ENCODE peak calls at places on chromosomes 11 and 22, in ten cellular contexts. G is heart right ventricle; A is CD4-positive, CD25-positive, alpha-beta regulatory T cell; Z is tibial nerve; K is pancreas; X is uterus; T is body of pancreas; M is cardiac muscle cell; I is Peyer's patch; J is adrenal gland. V is an unnamed sample. For H3K9me3, the result is how much of the 10 kb centered on the place peaks cover.

GRCh38 chr11:66289548-66290331 is 797 bp upstream of the YIF1A start:
- DNase-seq in I (peak), G (peak), T (peak), J (peak), Z (peak), X (no peak), A (no peak), M (peak), K (peak), V (no peak)

GRCh38 chr11:115580927-115581680 is 76.9 kb upstream of the CADM1 start:
- DNase-seq in X (no peak), A (no peak), I (no peak), T (no peak), J (no peak), K (no peak), Z (peak), G (peak), M (peak), V (peak)

GRCh38 chr11:119975561-119976152 is 162.3 kb downstream of the TRIM29 start:
- DNase-seq in J (no peak), I (no peak), T (no peak), M (peak), A (no peak), K (no peak), Z (no peak), X (no peak), G (peak), V (no peak)

GRCh38 chr11:110907629-110908028 is 195.4 kb upstream of the ARHGAP20 start:
- DNase-seq in J (peak), Z (no peak), X (no peak), M (no peak), T (no peak), G (no peak), I (no peak), K (no peak), A (peak), V (peak)

GRCh38 chr11:73361953-73362776 is 14.0 kb upstream of the RELT start:
- DNase-seq in K (no peak), X (no peak), I (no peak), G (no peak), Z (no peak), M (no peak), J (no peak), A (no peak), T (no peak), V (no peak)

GRCh38 chr11:66426314-66426713 is 5.5 kb downstream of the NPAS4 start:
- DNase-seq in T (no peak), K (no peak), J (no peak), Z (no peak), M (no peak), A (no peak), X (no peak), G (no peak), I (no peak), V (no peak)

GRCh38 chr22:50545522-50546325 is at the start of gene KLHDC7B:
- DNase-seq in M (no peak), I (no peak), K (no peak), J (no peak), T (no peak), A (no peak), G (no peak), X (no peak), Z (no peak), V (no peak)

GRCh38 chr11:67372232-67372992 is 986 bp downstream of the CLCF1 start:
- DNase-seq in J (no peak), T (no peak), M (peak), A (no peak), X (peak), G (no peak), K (no peak), Z (no peak), I (no peak), V (peak)

GRCh38 chr11:1039481-1040427 is 3.2 kb upstream of the MUC6 start:
- DNase-seq in A (no peak), G (no peak), J (no peak), T (peak), X (no peak), I (no peak), K (peak), Z (no peak), M (peak), V (peak)

GRCh38 chr11:34529643-34530042 is 16.0 kb upstream of the ELF5 start:
- DNase-seq in Z (no peak), K (no peak), M (no peak), T (no peak), I (no peak), X (no peak), A (no peak), J (no peak), G (no peak), V (no peak)

GRCh38 chr11:117279711-117280376 is 11.3 kb upstream of the BACE1-AS start:
- DNase-seq in J (no peak), K (no peak), I (no peak), G (no peak), Z (no peak), X (no peak), A (peak), M (peak), T (no peak), V (no peak)
- H3K4me3 ChIP-seq in J (no peak), K (no peak), I (no peak), G (no peak), Z (no peak), X (no peak), A (peak), M (no peak), T (no peak), V (no peak)

GRCh38 chr22:44883011-44883421 is 126.8 kb downstream of the PHF21B start:
- DNase-seq in G (no peak), Z (no peak), A (no peak), T (no peak), X (no peak), K (peak), J (no peak), M (no peak), I (no peak), V (no peak)
- H3K9me3 ChIP-seq in G (under half), Z (under half), A (under half), T (under half), X (under half), K (under half), J (under half), M (under half), I (under half), V (under half)

GRCh38 chr22:46619830-46620501 is at the start of gene GRAMD4:
- DNase-seq in K (peak), T (peak), I (no peak), A (no peak), J (no peak), M (no peak), Z (no peak), G (peak), X (peak), V (no peak)
- H3K4me3 ChIP-seq in K (no peak), T (no peak), I (no peak), A (no peak), J (no peak), M (no peak), Z (no peak), G (no peak), X (no peak), V (no peak)

GRCh38 chr22:26109686-26110315 is 59.5 kb upstream of the SEZ6L start:
- DNase-seq in I (no peak), Z (no peak), T (no peak), X (no peak), K (no peak), A (no peak), M (no peak), J (no peak), G (no peak), V (no peak)
- H3K9me3 ChIP-seq in I (under half), Z (under half), T (under half), X (under half), K (under half), A (under half), M (under half), J (under half), G (under half), V (under half)

DNA sequence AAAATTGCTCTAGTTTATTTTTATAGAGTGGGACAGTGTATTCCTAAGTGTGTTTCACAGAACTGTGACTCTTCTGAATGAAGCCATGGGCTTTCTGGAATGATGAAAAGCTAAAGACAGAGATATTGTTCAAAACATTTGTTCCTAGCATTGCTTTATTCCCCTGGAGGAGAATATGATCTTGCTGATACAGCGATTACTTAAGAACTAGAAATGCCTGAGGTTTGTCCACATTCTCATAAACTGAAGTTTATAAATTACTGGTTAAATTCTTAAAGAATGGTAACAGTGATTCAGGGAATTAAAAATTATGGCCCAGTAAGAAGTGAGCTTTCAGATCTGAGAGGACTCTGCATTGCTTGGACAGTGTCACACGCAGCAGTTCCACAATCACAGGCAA is 690.3 kb downstream of the FAM181B start:
- DNase-seq in M (no peak), X (no peak), J (no peak), I (no peak), K (no peak), G (no peak), T (no peak), A (no peak), Z (no peak), V (no peak)
- H3K4me3 ChIP-seq in M (no peak), X (no peak), J (no peak), I (no peak), K (no peak), G (no peak), T (no peak), A (no peak), Z (no peak), V (no peak)

GRCh38 chr22:49099496-49100124 is 728.1 kb downstream of the BRD1 start:
- DNase-seq in T (no peak), M (no peak), I (no peak), G (no peak), Z (no peak), X (no peak), K (no peak), A (no peak), J (no peak), V (peak)
- H3K9me3 ChIP-seq in T (under half), M (under half), I (under half), G (under half), Z (under half), X (under half), K (under half), A (under half), J (under half), V (under half)

DNA sequence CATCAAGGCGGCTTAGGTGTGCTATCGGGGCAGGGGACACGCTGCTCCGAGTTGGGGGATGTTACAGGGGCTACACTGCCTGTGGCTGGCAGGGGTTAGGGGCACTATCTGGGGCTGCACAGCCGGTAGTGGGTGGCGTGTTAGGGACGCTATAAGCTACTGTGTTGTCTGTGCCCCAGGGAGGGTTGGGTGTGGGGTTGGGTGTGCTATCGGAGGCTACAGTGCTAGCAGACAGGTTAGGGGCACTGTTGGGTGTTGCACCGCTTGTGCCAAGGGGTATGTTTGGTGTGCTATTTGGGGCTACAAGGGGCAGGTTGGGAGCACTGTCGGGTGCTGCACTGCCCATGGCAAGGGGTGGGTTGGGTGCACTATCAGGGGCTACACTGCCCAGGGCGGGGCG is 120.2 kb upstream of the VPREB1 start:
- DNase-seq in Z (no peak), A (no peak), J (no peak), I (no peak), T (no peak), K (no peak), G (no peak), M (no peak), X (no peak), V (no peak)
- H3K4me3 ChIP-seq in Z (no peak), A (no peak), J (no peak), I (no peak), T (no peak), K (no peak), G (no peak), M (no peak), X (no peak), V (no peak)

GRCh38 chr22:10778296-10778814 is 4749.6 kb upstream of the OR11H1 start:
- DNase-seq in K (no peak), I (no peak), X (no peak), T (no peak), M (no peak), Z (no peak), J (no peak), G (no peak), A (no peak), V (no peak)
- H3K9me3 ChIP-seq in K (under half), I (under half), X (under half), T (under half), M (under half), Z (under half), J (under half), G (under half), A (under half), V (under half)

GRCh38 chr11:117875397-117876048 is 935 bp downstream of the FXYD6 start:
- DNase-seq in X (no peak), J (no peak), T (no peak), I (no peak), Z (no peak), K (no peak), G (no peak), M (peak), A (peak), V (no peak)
- H3K4me3 ChIP-seq in X (peak), J (no peak), T (no peak), I (peak), Z (peak), K (peak), G (peak), M (peak), A (peak), V (no peak)